ENCODE peak calls at places on chromosome 1, in four cellular contexts. One of them, this sample, is unnamed.

GRCh38 chr1:20867847-20868246 is 80.7 kb upstream of the HP1BP3 start:
- DNase-seq in GM12878: no peak
- DNase-seq in K562: no peak
- DNase-seq in HepG2: no peak
- DNase-seq in this sample: no peak

GRCh38 chr1:213772142-213772541 is 215.6 kb upstream of the PROX1 start:
- DNase-seq in GM12878: no peak
- DNase-seq in K562: no peak
- DNase-seq in HepG2: peak
- DNase-seq in this sample: no peak

GRCh38 chr1:94048413-94049164 is 72.4 kb downstream of the ABCA4 start:
- DNase-seq in GM12878: no peak
- DNase-seq in K562: no peak
- DNase-seq in HepG2: peak
- DNase-seq in this sample: no peak

GRCh38 chr1:219958875-219959417 is 30.6 kb upstream of the SLC30A10 start:
- DNase-seq in GM12878: no peak
- DNase-seq in K562: no peak
- DNase-seq in HepG2: no peak
- DNase-seq in this sample: peak

GRCh38 chr1:178619523-178619922 is 105.5 kb upstream of the RALGPS2 start:
- DNase-seq in GM12878: no peak
- DNase-seq in K562: no peak
- DNase-seq in HepG2: no peak
- DNase-seq in this sample: no peak

GRCh38 chr1:219847215-219847855 is 81.0 kb downstream of the SLC30A10 start:
- DNase-seq in GM12878: no peak
- DNase-seq in K562: peak
- DNase-seq in HepG2: peak
- DNase-seq in this sample: no peak

GRCh38 chr1:19828546-19828945 is 13.5 kb upstream of the RNF186 start:
- DNase-seq in GM12878: no peak
- DNase-seq in K562: no peak
- DNase-seq in HepG2: no peak
- DNase-seq in this sample: no peak

GRCh38 chr1:206905295-206906164 is 8.3 kb downstream of the IL24 start:
- DNase-seq in GM12878: no peak
- DNase-seq in K562: peak
- DNase-seq in HepG2: no peak
- DNase-seq in this sample: no peak

GRCh38 chr1:1173793-1174415 is at the start of gene TTLL10:
- DNase-seq in GM12878: no peak
- DNase-seq in K562: no peak
- DNase-seq in HepG2: no peak
- DNase-seq in this sample: no peak

GRCh38 chr1:65319141-65319540 is 9.8 kb downstream of the DNAJC6 start:
- DNase-seq in GM12878: no peak
- DNase-seq in K562: no peak
- DNase-seq in HepG2: no peak
- DNase-seq in this sample: no peak

GRCh38 chr1:233654667-233655432 is 40.9 kb downstream of the KCNK1 start:
- DNase-seq in GM12878: no peak
- DNase-seq in K562: no peak
- DNase-seq in HepG2: no peak
- DNase-seq in this sample: no peak

GRCh38 chr1:162357681-162358266 is 18.9 kb downstream of the SPATA46 start:
- DNase-seq in GM12878: no peak
- DNase-seq in K562: peak
- DNase-seq in HepG2: peak
- DNase-seq in this sample: peak

GRCh38 chr1:32949519-32949918 is 15.1 kb downstream of the RNF19B start:
- DNase-seq in GM12878: no peak
- DNase-seq in K562: no peak
- DNase-seq in HepG2: no peak
- DNase-seq in this sample: no peak
- TF ChIP-seq TARDBP in GM12878: no peak
- TF ChIP-seq TARDBP in K562: no peak
- TF ChIP-seq TARDBP in HepG2: no peak
- TF ChIP-seq TARDBP in this sample: no peak

GRCh38 chr1:224175615-224176014 is 7.4 kb upstream of the DEGS1 start:
- DNase-seq in GM12878: no peak
- DNase-seq in K562: no peak
- DNase-seq in HepG2: no peak
- DNase-seq in this sample: no peak
- TF ChIP-seq BHLHE40 in GM12878: no peak
- TF ChIP-seq BHLHE40 in K562: no peak
- TF ChIP-seq BHLHE40 in HepG2: no peak
- TF ChIP-seq BHLHE40 in this sample: no peak

GRCh38 chr1:107835151-107835670 is 129.8 kb downstream of the VAV3 start:
- DNase-seq in GM12878: no peak
- DNase-seq in K562: no peak
- DNase-seq in HepG2: no peak
- DNase-seq in this sample: no peak
- TF ChIP-seq FOXK2 in GM12878: no peak
- TF ChIP-seq FOXK2 in K562: no peak
- TF ChIP-seq FOXK2 in HepG2: no peak
- TF ChIP-seq FOXK2 in this sample: no peak

GRCh38 chr1:41712081-41712480 is 206.6 kb downstream of the HIVEP3 start:
- DNase-seq in GM12878: no peak
- DNase-seq in K562: no peak
- DNase-seq in HepG2: no peak
- DNase-seq in this sample: no peak
- TF ChIP-seq TARDBP in GM12878: no peak
- TF ChIP-seq TARDBP in K562: no peak
- TF ChIP-seq TARDBP in HepG2: no peak
- TF ChIP-seq TARDBP in this sample: no peak

GRCh38 chr1:12477936-12478611 is 139.9 kb downstream of the DHRS3 start:
- DNase-seq in GM12878: no peak
- DNase-seq in K562: peak
- DNase-seq in HepG2: peak
- DNase-seq in this sample: peak
- TF ChIP-seq BHLHE40 in GM12878: no peak
- TF ChIP-seq BHLHE40 in K562: peak
- TF ChIP-seq BHLHE40 in HepG2: no peak
- TF ChIP-seq BHLHE40 in this sample: no peak

GRCh38 chr1:66542811-66543767 is 9.1 kb downstream of the SGIP1 start:
- DNase-seq in GM12878: no peak
- DNase-seq in K562: no peak
- DNase-seq in HepG2: peak
- DNase-seq in this sample: peak
- TF ChIP-seq FOXK2 in GM12878: no peak
- TF ChIP-seq FOXK2 in K562: no peak
- TF ChIP-seq FOXK2 in HepG2: no peak
- TF ChIP-seq FOXK2 in this sample: no peak

GRCh38 chr1:111904478-111905218 is 84.8 kb downstream of the KCND3 start:
- DNase-seq in GM12878: no peak
- DNase-seq in K562: no peak
- DNase-seq in HepG2: no peak
- DNase-seq in this sample: no peak
- TF ChIP-seq TARDBP in GM12878: no peak
- TF ChIP-seq TARDBP in K562: no peak
- TF ChIP-seq TARDBP in HepG2: no peak
- TF ChIP-seq TARDBP in this sample: no peak